ENCODE peak calls at places on chromosomes 13 and 19, in eight cellular contexts. G, W, A, M, N, B, S and J are unnamed samples.

GRCh38 chr19:18683109-18683954 is at the start of gene CRTC1:
- DNase-seq in G (peak; percentile 100), W (peak; percentile 95), A (peak; percentile 80), M (peak; percentile 69), N (peak; percentile 90), B (peak; percentile 94), S (peak; percentile 96), J (peak; percentile 84)

GRCh38 chr19:40907968-40908735 is 26.1 kb upstream of the CYP2A7 start:
- DNase-seq in G (no peak), W (peak; percentile 41), A (no peak), M (no peak), N (no peak), B (no peak), S (peak; percentile 4), J (peak; percentile 72)

GRCh38 chr13:93625536-93625935 is 398.9 kb downstream of the GPC6 start:
- DNase-seq in G (no peak), W (no peak), A (no peak), M (no peak), N (no peak), B (no peak), S (no peak), J (no peak)

GRCh38 chr13:99301056-99301838 is 6.0 kb downstream of the GPR183 start:
- DNase-seq in G (no peak), W (no peak), A (no peak), M (no peak), N (no peak), B (no peak), S (no peak), J (no peak)

GRCh38 chr13:52169839-52170238 is 10.4 kb upstream of the NEK3 start:
- DNase-seq in G (no peak), W (no peak), A (no peak), M (no peak), N (no peak), B (no peak), S (no peak), J (no peak)

GRCh38 chr19:35353635-35354034 is 4.6 kb upstream of the FFAR3 start:
- DNase-seq in G (no peak), W (no peak), A (no peak), M (no peak), N (no peak), B (no peak), S (no peak), J (no peak)

GRCh38 chr19:38838208-38838985 is 6.8 kb upstream of the ECH1 start:
- DNase-seq in G (no peak), W (no peak), A (no peak), M (no peak), N (no peak), B (no peak), S (no peak), J (no peak)

GRCh38 chr19:37975071-37975470 is 68.1 kb downstream of the SIPA1L3 start:
- DNase-seq in G (no peak), W (no peak), A (no peak), M (no peak), N (no peak), B (no peak), S (peak; percentile 18), J (no peak)

GRCh38 chr19:35291916-35292315 is at the start of gene MAG:
- DNase-seq in G (no peak), W (no peak), A (no peak), M (no peak), N (no peak), B (no peak), S (no peak), J (no peak)

GRCh38 chr19:11856568-11857264 is 8.2 kb downstream of the ZNF439 start:
- DNase-seq in G (no peak), W (no peak), A (no peak), M (no peak), N (no peak), B (peak; percentile 33), S (no peak), J (no peak)

GRCh38 chr13:59450218-59450617 is 713.5 kb downstream of the DIAPH3 start:
- DNase-seq in G (no peak), W (no peak), A (no peak), M (no peak), N (no peak), B (no peak), S (no peak), J (no peak)

GRCh38 chr13:49810825-49811526 is 18.5 kb upstream of the KPNA3 start:
- DNase-seq in G (peak; percentile 31), W (no peak), A (no peak), M (peak; percentile 46), N (peak; percentile 34), B (no peak), S (no peak), J (no peak)

GRCh38 chr19:42498387-42498786 is 29.9 kb downstream of the CEACAM1 start:
- DNase-seq in G (no peak), W (no peak), A (no peak), M (no peak), N (no peak), B (no peak), S (no peak), J (no peak)

GRCh38 chr13:97223711-97224461 is 1.8 kb downstream of the MBNL2 start:
- DNase-seq in G (peak; percentile 69), W (peak; percentile 63), A (peak; percentile 67), M (peak; percentile 91), N (no peak), B (peak; percentile 55), S (peak; percentile 39), J (no peak)

GRCh38 chr19:53503126-53503525 is 34.8 kb upstream of the ZNF331 start:
- DNase-seq in G (no peak), W (no peak), A (no peak), M (no peak), N (no peak), B (no peak), S (no peak), J (no peak)

GRCh38 chr13:26785845-26786630 is 25.5 kb upstream of the GPR12 start:
- DNase-seq in G (no peak), W (peak; percentile 70), A (no peak), M (no peak), N (peak; percentile 41), B (peak; percentile 37), S (peak; percentile 54), J (peak; percentile 41)

GRCh38 chr13:101875717-101876393 is 423.4 kb downstream of the ITGBL1 start:
- DNase-seq in G (no peak), W (no peak), A (peak; percentile 55), M (peak; percentile 92), N (no peak), B (no peak), S (no peak), J (no peak)

GRCh38 chr19:5621945-5622464 is 571 bp downstream of the SAFB2 start:
- DNase-seq in G (peak; percentile 28), W (no peak), A (no peak), M (no peak), N (peak; percentile 46), B (peak; percentile 32), S (no peak), J (no peak)

GRCh38 chr13:21998279-21998678 is 327.4 kb downstream of the FGF9 start:
- DNase-seq in G (no peak), W (no peak), A (peak; percentile 2), M (no peak), N (no peak), B (no peak), S (no peak), J (no peak)

GRCh38 chr19:1213391-1214286 is 8.1 kb downstream of the STK11 start:
- DNase-seq in G (no peak), W (peak; percentile 55), A (peak; percentile 75), M (peak; percentile 73), N (peak; percentile 76), B (peak; percentile 78), S (peak; percentile 41), J (no peak)

GRCh38 chr13:52010890-52011689 is at the start of gene ATP7B:
- DNase-seq in G (peak; percentile 44), W (peak; percentile 18), A (peak; percentile 9), M (no peak), N (peak; percentile 27), B (peak; percentile 34), S (peak; percentile 20), J (peak; percentile 62)

GRCh38 chr13:21986602-21987001 is 315.7 kb downstream of the FGF9 start:
- DNase-seq in G (peak; percentile 41), W (no peak), A (no peak), M (no peak), N (peak; percentile 62), B (peak; percentile 44), S (no peak), J (no peak)

GRCh38 chr13:99227331-99227900 is 26.8 kb downstream of the UBAC2 start:
- DNase-seq in G (no peak), W (no peak), A (no peak), M (no peak), N (no peak), B (no peak), S (no peak), J (no peak)

GRCh38 chr19:45448887-45449299 is 18.9 kb upstream of the FOSB start:
- DNase-seq in G (no peak), W (no peak), A (no peak), M (no peak), N (no peak), B (peak; percentile 57), S (no peak), J (no peak)

GRCh38 chr19:35346193-35347052 is 1.3 kb upstream of the FFAR1 start:
- DNase-seq in G (no peak), W (peak; percentile 80), A (no peak), M (no peak), N (no peak), B (peak; percentile 63), S (peak; percentile 84), J (no peak)

GRCh38 chr19:46787040-46787330 is 1.4 kb downstream of the SLC1A5 start:
- DNase-seq in G (no peak), W (no peak), A (no peak), M (no peak), N (no peak), B (no peak), S (no peak), J (no peak)

GRCh38 chr13:102729560-102730275 is 34.9 kb upstream of the METTL21C start:
- DNase-seq in G (no peak), W (no peak), A (no peak), M (peak; percentile 52), N (no peak), B (no peak), S (no peak), J (no peak)

GRCh38 chr19:29714953-29715694 is at the start of gene C19orf12:
- DNase-seq in G (peak; percentile 82), W (peak; percentile 63), A (no peak), M (no peak), N (peak; percentile 71), B (peak; percentile 64), S (peak; percentile 32), J (peak; percentile 61)

GRCh38 chr13:109743706-109744453 is 42.5 kb downstream of the IRS2 start:
- DNase-seq in G (peak; percentile 56), W (no peak), A (peak; percentile 43), M (peak; percentile 42), N (no peak), B (peak; percentile 56), S (no peak), J (no peak)

GRCh38 chr13:113748101-113748861 is 10.7 kb upstream of the TMEM255B start:
- DNase-seq in G (no peak), W (no peak), A (no peak), M (no peak), N (peak; percentile 77), B (no peak), S (no peak), J (no peak)

GRCh38 chr19:2337329-2337707 is 8.8 kb downstream of the SPPL2B start:
- DNase-seq in G (no peak), W (no peak), A (peak; percentile 62), M (peak; percentile 24), N (no peak), B (no peak), S (no peak), J (peak; percentile 76)

GRCh38 chr13:20475927-20476691 is 49.5 kb downstream of the CRYL1 start:
- DNase-seq in G (no peak), W (peak; percentile 65), A (peak; percentile 12), M (no peak), N (no peak), B (peak; percentile 59), S (peak; percentile 23), J (peak; percentile 39)

GRCh38 chr19:30169196-30169900 is 202.8 kb upstream of the ZNF536 start:
- DNase-seq in G (no peak), W (no peak), A (no peak), M (no peak), N (no peak), B (no peak), S (no peak), J (no peak)

GRCh38 chr13:40595693-40596092 is 70.7 kb downstream of the FOXO1 start:
- DNase-seq in G (peak; percentile 35), W (no peak), A (no peak), M (no peak), N (no peak), B (no peak), S (no peak), J (no peak)